ENCODE peak calls at places on chromosomes 12 and 14, in four cellular contexts. A, R, D and C are unnamed samples.

GRCh38 chr14:91144425-91145145 is 30.7 kb downstream of the DGLUCY start:
- DNase-seq in A (no peak), R (no peak), D (no peak), C (no peak)

GRCh38 chr14:22836301-22837058 is at the start of gene MMP14:
- DNase-seq in A (peak; percentile 94), R (peak; percentile 81), D (no peak), C (peak; percentile 96)

GRCh38 chr12:118332511-118332910 is 40.2 kb downstream of the TAOK3 start:
- DNase-seq in A (no peak), R (no peak), D (no peak), C (no peak)

GRCh38 chr12:88627501-88627900 is 47.2 kb upstream of the KITLG start:
- DNase-seq in A (no peak), R (no peak), D (no peak), C (no peak)

GRCh38 chr14:74257078-74257987 is 18.1 kb downstream of the VSX2 start:
- DNase-seq in A (no peak), R (peak; percentile 8), D (no peak), C (no peak)

GRCh38 chr12:77847665-77848431 is 17.2 kb downstream of the NAV3 start:
- DNase-seq in A (no peak), R (peak; percentile 70), D (peak; percentile 94), C (no peak)

GRCh38 chr12:68932123-68932700 is 759 bp downstream of the CPM start:
- DNase-seq in A (no peak), R (no peak), D (no peak), C (no peak)

GRCh38 chr12:1093166-1093751 is 102.2 kb downstream of the ERC1 start:
- DNase-seq in A (no peak), R (peak; percentile 33), D (no peak), C (no peak)

GRCh38 chr12:90253674-90254181 is 545.1 kb upstream of the ATP2B1 start:
- DNase-seq in A (peak; percentile 87), R (no peak), D (peak; percentile 7), C (peak; percentile 92)

GRCh38 chr14:76922092-76922491 is 95.9 kb downstream of the LRRC74A start:
- DNase-seq in A (no peak), R (no peak), D (no peak), C (no peak)

GRCh38 chr14:76924363-76925151 is 98.3 kb downstream of the LRRC74A start:
- DNase-seq in A (no peak), R (no peak), D (no peak), C (no peak)

GRCh38 chr14:76923422-76924362 is 97.5 kb downstream of the LRRC74A start:
- DNase-seq in A (no peak), R (no peak), D (no peak), C (no peak)

GRCh38 chr14:76920572-76921175 is 94.5 kb downstream of the LRRC74A start:
- DNase-seq in A (no peak), R (no peak), D (no peak), C (no peak)

GRCh38 chr14:76922599-76922998 is 96.4 kb downstream of the LRRC74A start:
- DNase-seq in A (no peak), R (no peak), D (no peak), C (no peak)
- TF ChIP-seq POLR2AphosphoS5 in A (no peak), R (no peak), D (no peak), C (no peak)

GRCh38 chr14:63852817-63853730 is at the start of gene SYNE2:
- DNase-seq in A (peak; percentile 84), R (peak; percentile 80), D (no peak), C (no peak)
- TF ChIP-seq CTCF in A (peak; percentile 30), R (peak; percentile 47), D (peak; percentile 33), C (peak; percentile 35)

DNA sequence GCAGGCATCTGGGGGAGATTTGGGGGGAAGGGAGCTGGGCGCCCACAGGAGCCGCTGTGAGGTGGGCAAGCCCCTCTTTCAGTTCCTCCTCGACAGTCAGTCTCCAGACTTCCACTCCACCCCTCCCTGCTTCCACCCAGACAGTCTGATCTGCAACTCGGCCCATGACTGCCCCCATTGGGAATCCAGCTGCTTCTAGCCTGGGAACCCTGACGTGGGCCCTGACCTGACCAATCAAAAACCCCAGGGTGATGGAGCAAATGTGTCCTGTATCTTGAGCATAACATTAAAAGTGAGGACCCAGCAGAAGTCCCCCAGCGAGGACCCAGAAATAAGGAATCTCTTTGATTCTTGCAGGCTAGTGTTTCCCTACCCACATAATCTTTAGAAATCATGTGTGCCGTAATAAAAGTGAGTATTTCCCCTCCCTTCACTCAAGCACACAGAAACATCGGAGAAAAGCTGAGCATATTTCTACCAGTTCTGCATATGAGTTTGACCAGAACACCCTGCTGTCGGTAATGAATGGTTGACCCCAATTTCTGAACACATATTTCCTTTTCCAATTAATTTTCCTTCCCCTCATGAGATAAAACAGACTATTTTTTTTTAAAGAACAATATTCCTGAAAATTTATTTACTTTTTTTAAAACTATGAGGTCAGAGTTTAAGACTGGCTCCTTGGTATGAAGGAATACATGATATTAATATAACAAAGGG is 6.4 kb downstream of the SSH1 start:
- DNase-seq in A (peak; percentile 81), R (no peak), D (no peak), C (no peak)
- TF ChIP-seq POLR2AphosphoS5 in A (no peak), R (no peak), D (no peak), C (no peak)

DNA sequence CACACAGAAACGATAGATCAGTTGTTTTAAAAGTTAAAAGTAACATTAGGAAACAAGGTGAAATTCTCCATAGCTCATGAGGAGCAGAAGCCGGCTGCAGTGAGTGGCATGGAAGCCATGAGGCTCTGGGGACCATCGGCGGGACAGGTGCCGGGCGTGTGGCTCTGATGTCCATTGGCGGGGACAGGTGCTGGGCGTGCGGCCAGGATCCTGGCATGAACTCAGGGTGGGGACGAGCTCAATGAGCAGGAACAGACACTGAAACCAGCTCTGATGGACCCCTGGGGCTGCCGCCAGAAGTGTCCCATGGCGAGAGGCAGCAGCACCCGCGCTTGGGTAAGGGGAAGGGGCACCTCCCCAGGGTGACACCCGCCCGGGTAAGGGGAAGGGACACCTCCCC is 75.1 kb downstream of the NOC4L start:
- DNase-seq in A (no peak), R (no peak), D (no peak), C (no peak)
- TF ChIP-seq CTCF in A (no peak), R (no peak), D (no peak), C (no peak)

GRCh38 chr12:41190360-41190759 is 2.2 kb downstream of the PDZRN4 start:
- DNase-seq in A (peak; percentile 67), R (no peak), D (no peak), C (no peak)

GRCh38 chr12:41185946-41186345 is 2.2 kb upstream of the PDZRN4 start:
- DNase-seq in A (no peak), R (no peak), D (no peak), C (no peak)

GRCh38 chr12:41188058-41188840 is at the start of gene PDZRN4:
- DNase-seq in A (peak; percentile 79), R (no peak), D (no peak), C (no peak)

GRCh38 chr12:41188841-41189394 is 798 bp downstream of the PDZRN4 start:
- DNase-seq in A (no peak), R (no peak), D (no peak), C (no peak)

DNA sequence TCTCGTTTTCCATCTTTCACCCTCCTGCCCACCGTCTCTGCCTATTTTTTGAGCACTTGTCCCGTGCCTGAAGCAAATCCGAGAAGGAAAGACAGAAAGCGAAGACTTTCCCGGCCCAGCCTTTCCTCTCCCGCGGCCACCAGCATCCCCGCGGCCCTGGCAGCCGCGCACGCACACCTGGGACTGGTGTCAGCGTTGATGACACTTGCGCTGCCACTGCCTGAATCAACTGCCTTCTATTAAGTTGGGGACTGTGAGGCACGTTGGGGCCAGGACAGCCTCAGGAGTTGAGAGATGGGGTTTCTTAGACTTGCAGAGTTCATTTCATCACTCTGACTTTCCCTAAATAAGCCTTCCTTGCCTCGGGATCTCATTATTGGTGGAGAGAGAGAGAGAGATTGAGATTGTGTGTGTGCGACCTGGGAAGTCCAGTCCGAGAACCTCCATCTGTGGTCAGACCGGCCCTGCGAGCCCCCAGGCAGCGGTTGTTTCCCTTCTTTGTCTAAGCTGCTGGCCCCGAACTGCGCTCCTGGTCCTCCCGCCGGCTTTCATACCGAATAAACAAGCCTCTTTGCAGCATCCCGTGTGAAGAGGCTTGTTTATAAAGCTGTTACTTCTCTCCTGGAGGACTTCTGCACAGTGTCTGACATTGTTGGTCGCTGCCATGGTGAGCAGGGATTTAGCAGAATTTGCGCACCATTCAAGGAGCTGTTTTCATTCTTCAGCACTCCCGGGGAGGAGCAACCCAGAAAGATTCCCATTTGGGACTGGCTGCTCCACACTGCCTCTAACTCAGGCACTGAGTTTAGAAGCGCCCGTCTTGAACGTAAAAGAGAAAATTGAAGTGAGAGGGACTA is 1.5 kb downstream of the PDZRN4 start:
- DNase-seq in A (peak; percentile 89), R (no peak), D (no peak), C (no peak)
- TF ChIP-seq POLR2AphosphoS5 in A (peak; percentile 92), R (no peak), D (no peak), C (peak; percentile 72)